ENCODE peak calls at places on chromosome 5, in five cellular contexts. F is GM23338, M is HCT116, D is PC-3, Q is GM23248. H is an unnamed sample.

GRCh38 chr5:72790188-72790587 is 26.3 kb upstream of the TNPO1 start:
- DNase-seq in M (no peak), D (no peak), F (no peak), Q (peak), H (no peak)

GRCh38 chr5:76757049-76757448 is 41.1 kb downstream of the F2R start:
- DNase-seq in D (no peak), Q (no peak), F (no peak), M (no peak), H (no peak)

GRCh38 chr5:179285236-179285635 is 60.0 kb downstream of the ADAMTS2 start:
- DNase-seq in Q (no peak), M (no peak), F (no peak), D (no peak), H (no peak)

GRCh38 chr5:81749562-81750307 is 1.2 kb downstream of the SSBP2 start:
- DNase-seq in D (no peak), F (peak), Q (peak), M (no peak), H (peak)

GRCh38 chr5:90613918-90614504 is 55.4 kb downstream of the ADGRV1 start:
- DNase-seq in D (no peak), M (no peak), Q (peak), F (no peak), H (no peak)

GRCh38 chr5:170638454-170639220 is 134.8 kb downstream of the KCNIP1 start:
- DNase-seq in F (peak), M (peak), D (peak), Q (peak), H (peak)

GRCh38 chr5:123223906-123224305 is 134.9 kb downstream of the PRDM6 start:
- DNase-seq in F (no peak), M (no peak), Q (peak), D (no peak), H (no peak)

GRCh38 chr5:124318661-124319060 is 427.8 kb downstream of the ZNF608 start:
- DNase-seq in F (no peak), Q (no peak), D (no peak), M (no peak), H (no peak)

GRCh38 chr5:36944607-36945225 is 68.1 kb downstream of the NIPBL start:
- DNase-seq in Q (peak), F (peak), D (peak), M (peak), H (peak)

GRCh38 chr5:170360712-170361501 is 28.3 kb downstream of the KCNMB1 start:
- DNase-seq in F (no peak), M (no peak), D (no peak), Q (no peak), H (no peak)

GRCh38 chr5:58771750-58772149 is 188.9 kb downstream of the RAB3C start:
- DNase-seq in Q (no peak), D (no peak), F (no peak), M (no peak), H (no peak)
- TF ChIP-seq EZH2phosphoT487 in Q (no peak), D (no peak), F (no peak), M (no peak), H (no peak)

DNA sequence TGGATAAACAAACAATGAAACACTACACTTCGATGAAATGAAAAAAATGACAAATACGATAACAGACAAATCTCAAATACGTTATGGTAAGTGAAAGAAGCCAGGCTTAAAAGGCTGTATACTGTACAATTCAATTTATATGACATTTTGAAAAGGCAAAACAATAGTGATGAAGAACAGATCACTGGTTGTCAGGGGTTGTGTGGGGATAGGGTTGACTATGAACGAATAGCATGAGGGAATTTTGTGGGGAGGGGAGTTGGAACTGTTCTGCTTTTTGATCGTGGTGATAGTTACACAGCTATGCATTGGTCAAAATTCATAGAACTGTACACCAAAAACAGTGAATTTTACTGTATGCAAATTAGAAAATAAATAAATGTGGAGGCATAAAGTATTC is 7.8 kb upstream of the FER start:
- DNase-seq in M (no peak), D (no peak), Q (no peak), F (no peak), H (no peak)
- TF ChIP-seq EZH2phosphoT487 in M (no peak), D (no peak), Q (no peak), F (no peak), H (no peak)

DNA sequence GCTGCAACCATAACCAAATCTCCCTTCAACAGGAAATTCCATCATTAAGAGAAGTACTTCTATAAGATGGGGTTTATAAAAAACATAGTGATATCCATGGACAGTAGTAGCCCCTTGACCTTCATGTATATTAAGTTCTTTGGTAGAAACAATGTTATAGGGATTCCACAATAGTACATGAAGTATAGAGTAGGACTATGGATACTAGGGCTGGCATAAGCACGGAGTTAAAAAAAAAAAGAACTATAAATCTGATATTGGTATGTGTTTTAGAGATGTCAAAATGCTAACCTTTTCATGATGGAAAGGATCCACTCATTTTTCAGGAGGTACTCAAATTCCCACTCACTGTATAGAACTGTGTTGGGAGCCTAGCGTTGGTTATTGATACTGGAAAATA is 337.6 kb downstream of the FGF10 start:
- DNase-seq in Q (no peak), M (no peak), D (no peak), F (no peak), H (no peak)
- TF ChIP-seq EZH2phosphoT487 in Q (no peak), M (no peak), D (no peak), F (no peak), H (no peak)

GRCh38 chr5:64229163-64229774 is 63.6 kb downstream of the RNF180 start:
- DNase-seq in F (peak), M (no peak), D (peak), Q (peak), H (peak)
- TF ChIP-seq EZH2phosphoT487 in F (no peak), M (no peak), D (no peak), Q (no peak), H (no peak)

GRCh38 chr5:43019615-43020293 is 20.4 kb downstream of the ANXA2R start:
- DNase-seq in D (peak), F (peak), M (peak), Q (peak), H (peak)
- TF ChIP-seq EZH2phosphoT487 in D (no peak), F (peak), M (no peak), Q (no peak), H (peak)

DNA sequence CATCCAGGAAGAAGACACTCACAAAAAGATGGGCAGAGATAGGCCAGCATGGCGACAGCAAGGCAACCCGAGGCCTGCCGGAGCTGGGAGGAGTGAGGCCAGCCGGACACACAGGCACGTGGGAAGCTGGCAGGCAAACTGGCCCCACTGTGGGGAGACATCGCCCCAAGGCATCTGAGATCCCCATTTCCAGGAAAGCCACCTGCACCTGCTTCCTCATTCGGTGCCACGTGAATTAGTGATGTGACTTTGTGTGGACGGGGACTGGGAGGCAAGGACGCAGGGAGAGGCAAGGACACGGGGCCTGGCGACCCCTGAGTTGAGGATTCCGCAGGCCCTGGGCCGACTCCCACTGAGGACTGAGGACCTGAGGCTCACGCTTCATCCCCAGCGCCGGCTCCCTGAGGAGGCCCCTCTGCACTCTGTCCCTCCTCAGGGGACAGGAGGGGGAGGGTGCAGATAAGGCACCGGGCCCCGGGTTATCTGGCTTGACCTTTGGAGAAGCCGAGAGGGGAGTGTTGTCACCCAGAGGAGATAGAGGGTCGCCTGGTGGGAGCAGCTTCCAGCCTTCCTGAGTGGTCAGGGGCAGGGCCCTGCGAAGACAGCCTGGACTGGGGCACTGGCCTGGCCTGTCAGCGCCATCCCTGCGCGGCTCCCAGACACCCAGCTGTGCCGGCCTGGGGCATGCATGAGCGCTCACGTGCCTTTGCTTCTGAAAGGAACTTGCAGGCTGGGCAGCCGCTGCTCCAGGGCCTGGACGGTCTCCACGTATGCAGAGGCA is 39.7 kb downstream of the NDUFS6 start:
- DNase-seq in D (no peak), M (no peak), Q (peak), F (peak), H (peak)
- TF ChIP-seq EZH2phosphoT487 in D (no peak), M (no peak), Q (no peak), F (no peak), H (no peak)

DNA sequence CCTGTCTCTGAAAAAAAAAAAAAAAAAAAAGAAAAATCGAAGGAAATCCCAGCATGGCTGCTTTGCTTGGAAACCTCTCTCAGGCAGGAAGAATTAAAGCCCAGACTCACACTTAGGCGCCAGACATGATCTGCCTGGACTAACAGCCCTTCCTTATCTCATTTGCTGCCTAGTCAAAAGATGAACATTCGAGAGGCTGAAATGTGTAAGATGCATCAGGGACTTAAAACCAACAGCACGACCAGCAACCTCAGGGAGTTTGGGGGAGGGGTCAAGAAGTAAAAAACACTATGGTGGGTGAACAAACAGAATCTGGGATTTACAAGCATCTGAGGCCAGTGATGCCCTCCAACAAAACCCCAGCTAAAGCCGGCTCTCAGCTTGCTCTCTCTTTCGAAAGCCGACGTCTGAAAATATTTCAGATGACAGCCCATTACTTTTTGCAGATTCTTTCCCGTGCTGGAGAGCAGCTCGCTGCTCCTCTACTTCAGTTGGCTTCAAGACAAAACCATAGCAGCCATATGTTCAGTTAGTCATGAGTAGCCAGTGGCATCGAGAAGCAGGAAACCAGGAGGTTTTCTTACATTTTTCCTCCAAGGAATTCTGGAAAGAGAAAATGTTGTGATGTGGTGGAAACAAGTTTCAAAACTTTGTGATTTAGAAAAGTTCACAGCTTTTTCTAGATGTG is 249.8 kb downstream of the MARCHF11 start:
- DNase-seq in F (no peak), M (no peak), D (no peak), Q (peak), H (no peak)
- TF ChIP-seq EZH2phosphoT487 in F (no peak), M (no peak), D (no peak), Q (no peak), H (no peak)

DNA sequence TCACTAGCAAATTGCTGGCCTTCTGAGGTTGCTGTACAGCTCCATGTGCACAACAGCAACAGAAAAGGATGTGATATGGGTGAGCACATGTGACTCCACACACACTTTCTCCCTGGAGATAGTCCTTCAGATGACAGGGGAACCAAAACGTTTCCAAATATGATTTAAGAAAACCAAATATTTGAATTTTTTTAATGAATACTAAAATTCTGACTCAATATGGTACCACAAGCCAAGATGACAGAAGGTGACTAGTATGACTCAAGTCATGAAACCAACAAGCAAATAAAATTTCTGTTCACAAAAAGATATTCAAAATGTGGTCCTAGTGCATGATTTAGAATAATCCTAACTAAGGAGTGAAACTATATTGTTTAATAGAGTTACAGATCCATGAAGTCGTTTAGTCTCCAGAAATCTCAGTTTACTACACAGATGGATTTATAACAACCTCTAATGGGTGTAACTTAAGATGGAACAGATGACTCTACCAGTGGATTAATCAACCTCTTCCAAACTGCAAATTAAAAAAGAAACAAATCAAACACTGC is 144.8 kb upstream of the PIK3R1 start:
- DNase-seq in F (no peak), Q (peak), M (no peak), D (no peak), H (no peak)
- TF ChIP-seq EZH2phosphoT487 in F (no peak), Q (no peak), M (no peak), D (no peak), H (no peak)

DNA sequence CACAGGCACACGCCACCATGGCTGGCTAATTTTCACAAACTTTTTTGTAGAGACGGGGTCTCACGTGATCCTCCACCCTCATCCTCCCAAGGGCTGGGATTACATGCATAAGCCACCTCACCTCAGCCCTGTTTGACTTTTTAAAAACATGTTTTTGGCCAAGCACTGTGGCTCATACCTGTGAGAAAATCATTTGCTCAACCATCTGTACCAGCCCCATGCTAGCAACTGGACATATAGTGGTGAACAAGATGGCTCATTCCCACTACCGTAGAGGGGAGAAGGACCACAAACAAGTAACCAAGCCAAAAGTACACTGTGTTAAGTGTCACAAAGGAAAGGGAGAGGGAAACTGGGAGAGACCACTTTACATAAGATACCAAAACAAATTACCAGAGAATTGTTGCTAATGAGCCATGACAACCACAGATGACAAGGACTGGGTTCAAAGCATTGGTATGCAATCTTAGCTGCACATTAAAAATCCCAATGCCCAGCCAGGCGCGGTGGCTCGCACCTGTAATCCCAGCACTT is 19.2 kb downstream of the PPP2CA start:
- DNase-seq in M (no peak), F (no peak), Q (no peak), D (no peak), H (no peak)
- TF ChIP-seq EZH2phosphoT487 in M (no peak), F (no peak), Q (no peak), D (no peak), H (no peak)

DNA sequence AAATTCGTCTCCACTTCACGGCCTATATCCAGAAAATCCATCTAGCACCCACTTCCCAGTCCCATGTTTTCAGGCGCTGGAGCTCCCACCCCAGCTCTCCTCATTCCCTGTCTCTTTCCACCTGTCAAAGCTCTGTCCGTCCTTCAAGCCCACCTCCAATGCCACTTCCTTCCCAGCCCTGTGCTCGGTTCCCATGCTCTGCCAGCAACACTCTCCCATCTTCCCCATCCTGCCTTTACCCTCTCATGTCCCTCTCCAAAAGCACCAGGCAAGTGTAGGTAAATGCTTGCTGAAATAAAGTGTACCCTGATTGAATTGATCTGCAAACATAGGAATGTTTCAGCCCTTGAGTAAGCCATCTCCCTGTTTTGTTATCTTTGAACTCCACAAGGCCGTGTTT is 9.2 kb downstream of the DRD1 start:
- DNase-seq in Q (no peak), F (peak), M (no peak), D (no peak), H (no peak)
- TF ChIP-seq EZH2phosphoT487 in Q (no peak), F (no peak), M (no peak), D (no peak), H (no peak)

H was measured in neural progenitor cell.